ENCODE peak calls at places on chromosomes 5 and 9, in eight cellular contexts. One of them, this sample, is unnamed.

GRCh38 chr9:105187781-105188180 is 56.7 kb upstream of the SLC44A1 start:
- DNase-seq in prostate gland: no peak
- DNase-seq in heart left ventricle: no peak
- DNase-seq in fibroblast of lung: peak; percentile 90
- DNase-seq in BE2C: no peak
- DNase-seq in hepatocyte: no peak
- DNase-seq in kidney: no peak
- DNase-seq in CD8-positive, alpha-beta T cell: no peak
- DNase-seq in this sample: peak; percentile 90

GRCh38 chr5:143008809-143009521 is 238.8 kb downstream of the ARHGAP26 start:
- DNase-seq in hepatocyte: no peak
- DNase-seq in prostate gland: no peak
- DNase-seq in CD8-positive, alpha-beta T cell: peak; percentile 73
- DNase-seq in heart left ventricle: peak; percentile 26
- DNase-seq in fibroblast of lung: peak; percentile 92
- DNase-seq in kidney: no peak
- DNase-seq in BE2C: no peak
- DNase-seq in this sample: peak; percentile 74

GRCh38 chr5:72599519-72600400 is 92.5 kb upstream of the ZNF366 start:
- DNase-seq in kidney: no peak
- DNase-seq in fibroblast of lung: no peak
- DNase-seq in hepatocyte: no peak
- DNase-seq in prostate gland: no peak
- DNase-seq in BE2C: no peak
- DNase-seq in heart left ventricle: no peak
- DNase-seq in CD8-positive, alpha-beta T cell: no peak
- DNase-seq in this sample: peak; percentile 34

GRCh38 chr9:108813951-108814601 is 41.7 kb downstream of the ACTL7B start:
- DNase-seq in fibroblast of lung: peak; percentile 38
- DNase-seq in kidney: no peak
- DNase-seq in BE2C: no peak
- DNase-seq in heart left ventricle: no peak
- DNase-seq in prostate gland: no peak
- DNase-seq in hepatocyte: peak; percentile 55
- DNase-seq in CD8-positive, alpha-beta T cell: no peak
- DNase-seq in this sample: peak; percentile 48

GRCh38 chr5:10485142-10485795 is 43.6 kb downstream of the ROPN1L start:
- DNase-seq in fibroblast of lung: peak; percentile 96
- DNase-seq in hepatocyte: peak; percentile 78
- DNase-seq in prostate gland: no peak
- DNase-seq in BE2C: peak; percentile 97
- DNase-seq in heart left ventricle: peak; percentile 67
- DNase-seq in CD8-positive, alpha-beta T cell: no peak
- DNase-seq in kidney: no peak
- DNase-seq in this sample: peak; percentile 98

GRCh38 chr5:88666761-88667186 is 216.2 kb downstream of the MEF2C start:
- DNase-seq in CD8-positive, alpha-beta T cell: no peak
- DNase-seq in BE2C: no peak
- DNase-seq in fibroblast of lung: no peak
- DNase-seq in prostate gland: no peak
- DNase-seq in kidney: no peak
- DNase-seq in hepatocyte: no peak
- DNase-seq in heart left ventricle: no peak
- DNase-seq in this sample: no peak

GRCh38 chr5:131763968-131764367 is 32.8 kb downstream of the FNIP1 start:
- DNase-seq in fibroblast of lung: no peak
- DNase-seq in BE2C: no peak
- DNase-seq in CD8-positive, alpha-beta T cell: no peak
- DNase-seq in prostate gland: no peak
- DNase-seq in heart left ventricle: no peak
- DNase-seq in kidney: no peak
- DNase-seq in hepatocyte: no peak
- DNase-seq in this sample: no peak

GRCh38 chr5:149995385-149996085 is 4.9 kb downstream of the TIGD6 start:
- DNase-seq in kidney: no peak
- DNase-seq in hepatocyte: no peak
- DNase-seq in prostate gland: peak; percentile 60
- DNase-seq in fibroblast of lung: no peak
- DNase-seq in BE2C: peak; percentile 45
- DNase-seq in CD8-positive, alpha-beta T cell: no peak
- DNase-seq in heart left ventricle: no peak
- DNase-seq in this sample: no peak

GRCh38 chr5:103587185-103587748 is 24.7 kb upstream of the NUDT12 start:
- DNase-seq in heart left ventricle: no peak
- DNase-seq in CD8-positive, alpha-beta T cell: no peak
- DNase-seq in BE2C: no peak
- DNase-seq in hepatocyte: peak; percentile 35
- DNase-seq in kidney: no peak
- DNase-seq in prostate gland: no peak
- DNase-seq in fibroblast of lung: peak; percentile 64
- DNase-seq in this sample: peak; percentile 55

GRCh38 chr5:142915840-142916424 is 145.8 kb downstream of the ARHGAP26 start:
- DNase-seq in kidney: no peak
- DNase-seq in heart left ventricle: no peak
- DNase-seq in prostate gland: peak; percentile 14
- DNase-seq in CD8-positive, alpha-beta T cell: no peak
- DNase-seq in fibroblast of lung: peak; percentile 27
- DNase-seq in BE2C: peak; percentile 58
- DNase-seq in hepatocyte: peak; percentile 64
- DNase-seq in this sample: no peak

GRCh38 chr5:114448496-114448895 is 86.6 kb downstream of the KCNN2 start:
- DNase-seq in heart left ventricle: no peak
- DNase-seq in CD8-positive, alpha-beta T cell: no peak
- DNase-seq in fibroblast of lung: no peak
- DNase-seq in hepatocyte: no peak
- DNase-seq in kidney: no peak
- DNase-seq in prostate gland: no peak
- DNase-seq in BE2C: no peak
- DNase-seq in this sample: peak; percentile 52

DNA sequence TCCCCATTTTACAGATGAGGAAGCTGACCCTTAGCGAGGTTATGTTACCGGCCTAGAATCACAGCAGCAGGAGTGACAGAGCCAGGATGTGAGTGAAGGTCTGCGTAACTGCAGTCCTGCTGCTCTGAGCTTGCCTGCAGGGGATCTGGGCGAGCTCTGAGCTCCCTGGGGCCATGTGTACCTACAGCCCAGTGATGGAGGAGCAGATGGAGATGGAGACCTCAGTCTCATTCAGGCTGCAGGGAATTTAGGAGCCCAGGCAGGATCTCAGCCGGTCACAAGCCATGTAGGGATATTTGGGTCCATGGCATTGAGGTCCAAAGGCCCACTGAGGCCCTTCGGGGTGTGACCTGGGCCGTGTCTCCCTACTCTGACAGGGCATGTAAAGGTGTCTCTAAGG is 170.6 kb downstream of the CACNA1B start:
- DNase-seq in prostate gland: no peak
- DNase-seq in BE2C: no peak
- DNase-seq in CD8-positive, alpha-beta T cell: no peak
- DNase-seq in kidney: no peak
- DNase-seq in fibroblast of lung: no peak
- DNase-seq in heart left ventricle: peak; percentile 1
- DNase-seq in hepatocyte: no peak
- DNase-seq in this sample: no peak
- H3K9me3 ChIP-seq in prostate gland: no peaks in the 10 kb centered on the region
- H3K9me3 ChIP-seq in BE2C: no peaks in the 10 kb centered on the region
- H3K9me3 ChIP-seq in CD8-positive, alpha-beta T cell: no peaks in the 10 kb centered on the region
- H3K9me3 ChIP-seq in kidney: no peaks in the 10 kb centered on the region
- H3K9me3 ChIP-seq in fibroblast of lung: no peaks in the 10 kb centered on the region
- H3K9me3 ChIP-seq in heart left ventricle: no peaks in the 10 kb centered on the region
- H3K9me3 ChIP-seq in hepatocyte: no peaks in the 10 kb centered on the region
- H3K9me3 ChIP-seq in this sample: no peaks in the 10 kb centered on the region

DNA sequence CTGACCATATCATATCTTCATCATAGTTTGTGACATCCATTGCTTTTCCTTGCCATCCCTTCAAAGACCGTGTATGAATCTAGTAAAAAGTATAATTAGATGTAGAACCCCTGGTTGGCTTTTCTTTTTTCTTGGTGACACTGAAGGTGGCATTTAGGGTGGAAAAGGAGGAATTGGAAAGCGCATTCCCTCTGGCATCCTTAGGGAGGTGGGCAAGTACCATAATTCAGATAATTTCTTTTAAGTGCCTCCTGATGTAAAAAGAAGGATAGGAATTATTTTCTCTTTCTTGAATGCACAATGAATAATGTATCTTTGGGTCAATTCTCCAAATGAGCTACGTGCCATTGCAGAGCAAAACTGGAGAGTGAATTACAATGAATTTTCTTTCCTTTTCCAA is 73.2 kb upstream of the SMARCA2 start:
- DNase-seq in prostate gland: no peak
- DNase-seq in hepatocyte: no peak
- DNase-seq in CD8-positive, alpha-beta T cell: no peak
- DNase-seq in heart left ventricle: no peak
- DNase-seq in fibroblast of lung: peak; percentile 24
- DNase-seq in kidney: no peak
- DNase-seq in BE2C: no peak
- DNase-seq in this sample: no peak
- TF ChIP-seq CTCF in prostate gland: no peak
- TF ChIP-seq CTCF in hepatocyte: peak; percentile 20
- TF ChIP-seq CTCF in CD8-positive, alpha-beta T cell: no peak
- TF ChIP-seq CTCF in heart left ventricle: peak; percentile 29
- TF ChIP-seq CTCF in fibroblast of lung: peak; percentile 44
- TF ChIP-seq CTCF in kidney: no peak
- TF ChIP-seq CTCF in BE2C: no peak
- TF ChIP-seq CTCF in this sample: peak; percentile 39

GRCh38 chr5:1429501-1429900 is 15.7 kb downstream of the SLC6A3 start:
- DNase-seq in fibroblast of lung: no peak
- DNase-seq in heart left ventricle: no peak
- DNase-seq in CD8-positive, alpha-beta T cell: no peak
- DNase-seq in BE2C: no peak
- DNase-seq in kidney: peak; percentile 22
- DNase-seq in prostate gland: no peak
- DNase-seq in hepatocyte: no peak
- DNase-seq in this sample: no peak
- H3K9me3 ChIP-seq in fibroblast of lung: no peaks in the 10 kb centered on the region
- H3K9me3 ChIP-seq in heart left ventricle: peaks cover 31% of the 10 kb centered on the region
- H3K9me3 ChIP-seq in CD8-positive, alpha-beta T cell: no peaks in the 10 kb centered on the region
- H3K9me3 ChIP-seq in BE2C: no peaks in the 10 kb centered on the region
- H3K9me3 ChIP-seq in kidney: peaks cover 26% of the 10 kb centered on the region
- H3K9me3 ChIP-seq in prostate gland: no peaks in the 10 kb centered on the region
- H3K9me3 ChIP-seq in hepatocyte: peaks cover 8% of the 10 kb centered on the region
- H3K9me3 ChIP-seq in this sample: peaks cover 3% of the 10 kb centered on the region

DNA sequence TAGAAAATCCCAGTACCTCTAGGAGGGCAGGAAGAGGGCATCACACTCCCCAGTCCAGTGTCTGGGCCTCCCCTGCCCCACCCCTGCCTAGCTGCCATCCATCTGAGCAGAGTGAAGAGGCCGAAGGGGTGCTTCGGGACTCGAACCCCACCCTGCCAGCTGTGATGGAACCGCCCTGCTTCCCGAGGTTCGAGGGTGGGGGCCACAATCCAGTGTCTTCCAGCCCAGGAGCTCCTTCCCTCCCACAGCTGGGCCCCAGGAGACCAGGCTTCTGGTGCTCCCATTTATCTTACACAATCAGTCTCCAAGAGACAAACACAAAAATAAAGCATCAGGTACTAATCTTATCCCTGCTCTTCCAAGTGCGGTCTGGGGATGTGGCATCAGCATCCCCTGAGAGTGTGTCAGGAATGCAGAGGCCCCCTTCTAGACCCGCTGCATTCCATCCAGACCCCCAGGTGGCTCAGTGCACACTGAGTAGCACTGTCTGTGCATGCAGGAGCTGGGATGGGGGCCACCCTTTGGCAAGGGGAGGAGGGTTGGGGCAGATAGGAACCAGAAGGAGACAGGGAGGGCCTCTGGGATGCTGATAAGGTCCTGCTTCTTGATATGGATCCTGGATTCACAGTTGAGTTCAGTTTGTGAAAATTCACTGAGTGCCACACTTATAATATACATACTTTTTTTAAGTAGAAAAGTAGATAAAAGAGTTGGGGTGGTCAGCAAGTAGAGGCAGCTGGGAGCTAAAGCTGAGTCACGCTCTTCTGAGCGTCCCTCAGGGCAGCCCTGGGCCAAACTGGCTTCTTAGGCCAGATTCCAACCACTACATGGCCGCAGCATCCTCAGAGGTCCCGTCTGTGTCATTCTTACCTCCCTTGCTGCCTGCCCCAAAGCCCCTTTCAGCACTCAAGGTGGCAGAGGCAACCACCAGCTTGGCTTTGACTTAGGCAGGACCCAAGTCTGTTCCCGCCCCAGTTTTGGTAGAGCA is 123.1 kb upstream of the TBC1D2 start:
- DNase-seq in prostate gland: no peak
- DNase-seq in BE2C: no peak
- DNase-seq in fibroblast of lung: no peak
- DNase-seq in heart left ventricle: no peak
- DNase-seq in CD8-positive, alpha-beta T cell: no peak
- DNase-seq in hepatocyte: no peak
- DNase-seq in kidney: no peak
- DNase-seq in this sample: peak; percentile 53
- TF ChIP-seq CTCF in prostate gland: no peak
- TF ChIP-seq CTCF in BE2C: no peak
- TF ChIP-seq CTCF in fibroblast of lung: no peak
- TF ChIP-seq CTCF in heart left ventricle: no peak
- TF ChIP-seq CTCF in CD8-positive, alpha-beta T cell: no peak
- TF ChIP-seq CTCF in hepatocyte: no peak
- TF ChIP-seq CTCF in kidney: no peak
- TF ChIP-seq CTCF in this sample: no peak

GRCh38 chr9:96758845-96759673 is 18.8 kb downstream of the ZNF510 start:
- DNase-seq in fibroblast of lung: peak; percentile 26
- DNase-seq in heart left ventricle: no peak
- DNase-seq in CD8-positive, alpha-beta T cell: no peak
- DNase-seq in prostate gland: no peak
- DNase-seq in BE2C: no peak
- DNase-seq in hepatocyte: no peak
- DNase-seq in kidney: no peak
- DNase-seq in this sample: peak; percentile 7
- H3K9me3 ChIP-seq in fibroblast of lung: peaks cover 12% of the 10 kb centered on the region
- H3K9me3 ChIP-seq in heart left ventricle: peaks cover 100% of the 10 kb centered on the region
- H3K9me3 ChIP-seq in CD8-positive, alpha-beta T cell: peaks cover 64% of the 10 kb centered on the region
- H3K9me3 ChIP-seq in prostate gland: peaks cover 17% of the 10 kb centered on the region
- H3K9me3 ChIP-seq in BE2C: no peaks in the 10 kb centered on the region
- H3K9me3 ChIP-seq in hepatocyte: peaks cover 86% of the 10 kb centered on the region
- H3K9me3 ChIP-seq in kidney: peaks cover 95% of the 10 kb centered on the region
- H3K9me3 ChIP-seq in this sample: peaks cover 25% of the 10 kb centered on the region

GRCh38 chr5:129899454-129899853 is 4.8 kb upstream of the CHSY3 start:
- DNase-seq in hepatocyte: no peak
- DNase-seq in prostate gland: no peak
- DNase-seq in fibroblast of lung: peak; percentile 58
- DNase-seq in CD8-positive, alpha-beta T cell: no peak
- DNase-seq in heart left ventricle: no peak
- DNase-seq in kidney: no peak
- DNase-seq in BE2C: no peak
- DNase-seq in this sample: no peak
- TF ChIP-seq CTCF in hepatocyte: peak; percentile 50
- TF ChIP-seq CTCF in prostate gland: no peak
- TF ChIP-seq CTCF in fibroblast of lung: peak; percentile 34
- TF ChIP-seq CTCF in CD8-positive, alpha-beta T cell: no peak
- TF ChIP-seq CTCF in heart left ventricle: peak; percentile 64
- TF ChIP-seq CTCF in kidney: peak; percentile 39
- TF ChIP-seq CTCF in BE2C: peak; percentile 18
- TF ChIP-seq CTCF in this sample: peak; percentile 41